ENCODE peak calls at places on chromosomes 3 and 15, in eight cellular contexts. N is AG08395; Z is NCI-H774; K is activated CD4-positive, alpha-beta T cell treated with anti-CD3 and anti-CD28 coated beads for 4 hours; U is stimulated activated CD4-positive, alpha-beta T cell treated with anti-CD3 and anti-CD28 coated beads, TNF-alpha, amount 100 ng/mL, for 4 hours; G is MCF 10A; H is hepatic stellate cell; Y is posterior cingulate gyrus. S is an unnamed sample.

GRCh38 chr3:160245261-160245800 is 20.1 kb downstream of the C3orf80 start:
- DNase-seq in N (no peak), Z (no peak), K (no peak), U (no peak), G (no peak), H (no peak), Y (no peak), S (no peak)

GRCh38 chr3:58168498-58168897 is 42.3 kb downstream of the DNASE1L3 start:
- DNase-seq in N (no peak), Z (no peak), K (no peak), U (no peak), G (no peak), H (no peak), Y (no peak), S (no peak)

GRCh38 chr3:11764931-11765363 is 81.7 kb downstream of the TAMM41 start:
- DNase-seq in N (peak), Z (no peak), K (no peak), U (no peak), G (peak), H (peak), Y (no peak), S (no peak)

GRCh38 chr3:45560270-45561020 is 34.1 kb upstream of the LIMD1 start:
- DNase-seq in N (peak), Z (no peak), K (no peak), U (no peak), G (no peak), H (no peak), Y (peak), S (no peak)

GRCh38 chr3:17639765-17640164 is 102.7 kb downstream of the TBC1D5 start:
- DNase-seq in N (peak), Z (no peak), K (no peak), U (no peak), G (peak), H (peak), Y (no peak), S (no peak)

GRCh38 chr3:126288314-126288713 is 68.9 kb downstream of the KLF15 start:
- DNase-seq in N (no peak), Z (no peak), K (no peak), U (no peak), G (no peak), H (no peak), Y (peak), S (no peak)

GRCh38 chr3:137808015-137808414 is 43.9 kb downstream of the SOX14 start:
- DNase-seq in N (no peak), Z (no peak), K (no peak), U (no peak), G (no peak), H (no peak), Y (no peak), S (no peak)

GRCh38 chr15:61299060-61299763 is 70.1 kb upstream of the RORA start:
- DNase-seq in N (no peak), Z (no peak), K (no peak), U (no peak), G (no peak), H (no peak), Y (no peak), S (no peak)

GRCh38 chr3:172102123-172102882 is 62.9 kb downstream of the FNDC3B start:
- DNase-seq in N (no peak), Z (peak), K (peak), U (no peak), G (no peak), H (no peak), Y (no peak), S (no peak)

GRCh38 chr3:190258634-190259033 is 63.6 kb downstream of the CLDN1 start:
- DNase-seq in N (no peak), Z (no peak), K (no peak), U (no peak), G (no peak), H (no peak), Y (no peak), S (no peak)

GRCh38 chr15:79562538-79563298 is 130.6 kb downstream of the MINAR1 start:
- DNase-seq in N (no peak), Z (no peak), K (no peak), U (no peak), G (no peak), H (no peak), Y (no peak), S (no peak)

GRCh38 chr15:73264881-73265280 is 103.9 kb downstream of the HCN4 start:
- DNase-seq in N (no peak), Z (peak), K (no peak), U (no peak), G (no peak), H (no peak), Y (no peak), S (no peak)